ENCODE peak calls at places on chromosomes 7 and 10, in six cellular contexts. N is HepG2, V is K562, F is A549, T is GM12878, M is upper lobe of left lung. G is an unnamed sample.

GRCh38 chr10:114584419-114584818 is 73.7 kb downstream of the ABLIM1 start:
- ATAC-seq in N (no peak), V (no peak), F (no peak), T (no peak), M (no peak), G (no peak)

GRCh38 chr7:92634924-92635519 is 44.8 kb upstream of the FAM133B start:
- ATAC-seq in N (peak; percentile 68), V (peak; percentile 41), F (peak; percentile 82), T (peak; percentile 61), M (peak; percentile 83), G (no peak)

GRCh38 chr7:602341-603141 is 82.9 kb upstream of the PDGFA start:
- ATAC-seq in N (peak; percentile 62), V (peak; percentile 41), F (no peak), T (peak; percentile 42), M (peak; percentile 43), G (no peak)

GRCh38 chr10:73931767-73932624 is 21.1 kb downstream of the PLAU start:
- ATAC-seq in N (no peak), V (peak; percentile 73), F (peak; percentile 62), T (peak; percentile 89), M (peak; percentile 46), G (no peak)

GRCh38 chr10:50497758-50498157 is 126.0 kb downstream of the SGMS1 start:
- ATAC-seq in N (no peak), V (peak; percentile 62), F (peak; percentile 44), T (peak; percentile 90), M (peak; percentile 53), G (peak; percentile 67)

GRCh38 chr10:88386204-88386877 is 196.8 kb downstream of the RNLS start:
- ATAC-seq in N (peak; percentile 77), V (no peak), F (peak; percentile 77), T (peak; percentile 49), M (peak; percentile 28), G (no peak)

GRCh38 chr7:14858410-14858809 is 44.1 kb downstream of the DGKB start:
- ATAC-seq in N (no peak), V (no peak), F (no peak), T (no peak), M (no peak), G (no peak)

GRCh38 chr10:131311661-131312260 is at the start of gene TCERG1L:
- ATAC-seq in N (no peak), V (no peak), F (no peak), T (no peak), M (peak; percentile 11), G (no peak)

GRCh38 chr10:103890688-103891087 is 27.3 kb downstream of the STN1 start:
- ATAC-seq in N (no peak), V (no peak), F (no peak), T (no peak), M (no peak), G (no peak)

GRCh38 chr10:69335063-69335587 is 56.8 kb downstream of the HK1 start:
- ATAC-seq in N (no peak), V (peak; percentile 24), F (no peak), T (peak; percentile 68), M (peak; percentile 79), G (peak; percentile 48)

GRCh38 chr10:72184156-72184555 is 31.7 kb upstream of the ANAPC16 start:
- ATAC-seq in N (no peak), V (no peak), F (no peak), T (no peak), M (no peak), G (no peak)

GRCh38 chr7:47145982-47146381 is 435.9 kb downstream of the TNS3 start:
- ATAC-seq in N (no peak), V (no peak), F (no peak), T (no peak), M (no peak), G (no peak)
- TF ChIP-seq EP300 in N (no peak), V (no peak), F (no peak), T (no peak), M (no peak), G (no peak)

DNA sequence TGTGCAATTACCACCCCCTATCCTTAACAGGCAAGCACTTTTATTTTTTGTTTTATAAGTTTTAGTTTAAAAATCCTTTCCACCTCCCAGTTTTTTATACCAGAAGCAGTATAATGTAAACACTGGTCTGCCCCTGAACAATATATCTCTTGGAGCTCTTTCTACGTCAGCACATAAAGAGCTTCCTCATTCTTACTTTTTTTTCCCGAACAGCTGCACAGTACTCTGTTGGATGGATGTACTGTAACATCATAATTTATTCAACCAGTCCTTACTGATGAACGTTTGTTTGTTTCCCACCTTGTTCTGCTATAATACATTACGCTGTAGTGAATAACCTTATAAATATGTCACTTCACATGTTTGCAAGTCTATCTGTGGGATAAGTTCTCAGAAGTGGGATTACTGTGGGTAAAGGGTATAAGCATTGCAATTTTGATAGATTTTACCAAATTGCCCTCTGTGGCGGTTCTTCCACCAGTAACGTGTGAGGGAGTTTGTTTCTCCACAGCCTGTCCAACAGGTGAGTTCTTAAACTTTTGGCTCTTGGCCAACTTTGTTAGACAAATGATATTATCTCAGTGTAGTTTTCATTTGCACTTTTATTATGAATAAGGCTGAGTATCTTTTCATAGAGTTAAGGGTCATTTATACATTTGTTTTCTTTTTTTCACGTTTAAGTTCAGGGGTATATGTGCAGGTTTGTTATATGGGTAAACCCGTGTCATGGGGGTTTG is 32.8 kb downstream of the ADRA2A start:
- ATAC-seq in N (no peak), V (no peak), F (no peak), T (no peak), M (no peak), G (no peak)
- TF ChIP-seq EP300 in N (no peak), V (no peak), F (no peak), T (no peak), M (no peak), G (no peak)

GRCh38 chr7:102287465-102288146 is 938 bp downstream of the SH2B2 start:
- ATAC-seq in N (peak; percentile 52), V (no peak), F (peak; percentile 80), T (peak; percentile 65), M (peak; percentile 51), G (peak; percentile 46)

GRCh38 chr7:102284891-102285540 is 1.7 kb upstream of the SH2B2 start:
- ATAC-seq in N (no peak), V (no peak), F (no peak), T (no peak), M (peak; percentile 13), G (no peak)

GRCh38 chr7:102285541-102286236 is 979 bp upstream of the SH2B2 start:
- ATAC-seq in N (peak; percentile 14), V (no peak), F (peak; percentile 2), T (no peak), M (peak; percentile 12), G (no peak)

GRCh38 chr7:102287082-102287464 is 405 bp downstream of the SH2B2 start:
- ATAC-seq in N (peak; percentile 6), V (no peak), F (peak; percentile 35), T (peak; percentile 30), M (peak; percentile 19), G (peak; percentile 8)

DNA sequence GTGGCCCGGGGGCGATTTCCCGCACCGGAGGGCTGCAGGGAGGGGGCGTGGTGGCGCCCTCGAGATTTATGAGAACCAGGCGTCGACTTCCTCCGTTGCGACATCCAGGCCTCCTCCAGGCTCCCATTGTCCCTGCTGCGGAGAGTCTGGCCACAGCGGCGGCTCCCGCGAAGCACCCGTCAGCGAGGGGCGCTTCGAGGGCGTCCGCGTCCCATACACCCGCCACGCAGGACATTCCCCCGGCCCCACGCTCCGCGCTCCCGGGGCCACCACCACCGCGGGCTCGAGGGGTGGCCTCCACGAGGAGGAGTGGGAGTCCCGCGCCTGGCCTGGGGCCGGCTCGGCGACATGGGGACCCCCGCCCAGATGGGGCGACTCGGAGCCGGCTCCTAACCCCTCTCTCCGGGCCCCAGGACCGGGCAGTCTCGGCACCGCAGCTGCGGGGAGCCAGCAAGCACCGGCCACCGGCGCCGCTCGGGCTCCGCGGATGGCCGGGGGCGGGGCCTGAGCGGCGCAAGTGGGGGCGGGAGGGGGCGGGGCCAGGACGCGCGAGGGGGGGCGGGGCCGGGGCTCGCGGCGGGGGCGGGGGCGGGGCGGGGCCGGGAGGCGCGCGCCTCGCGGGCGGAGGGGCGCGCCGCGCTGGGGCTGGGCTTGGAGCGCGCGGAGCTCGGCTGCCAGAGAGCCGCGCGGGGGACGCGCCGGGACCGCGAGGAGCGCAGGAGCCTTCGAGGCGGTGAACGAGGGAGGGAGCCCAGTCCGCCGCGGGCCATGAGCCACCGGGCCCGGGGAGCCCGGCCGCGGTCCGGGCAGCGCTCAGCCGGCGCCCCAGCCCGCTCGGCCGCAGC is at the start of gene SH2B2:
- ATAC-seq in N (peak; percentile 50), V (peak; percentile 78), F (peak; percentile 70), T (peak; percentile 3), M (peak; percentile 86), G (peak; percentile 81)
- TF ChIP-seq EP300 in N (no peak), V (no peak), F (no peak), T (no peak), M (no peak), G (no peak)

GRCh38 chr7:11513460-11513859 is 318.5 kb downstream of the THSD7A start:
- ATAC-seq in N (no peak), V (no peak), F (no peak), T (no peak), M (no peak), G (no peak)

GRCh38 chr7:11517853-11518252 is 314.1 kb downstream of the THSD7A start:
- ATAC-seq in N (no peak), V (no peak), F (peak; percentile 36), T (no peak), M (no peak), G (no peak)

DNA sequence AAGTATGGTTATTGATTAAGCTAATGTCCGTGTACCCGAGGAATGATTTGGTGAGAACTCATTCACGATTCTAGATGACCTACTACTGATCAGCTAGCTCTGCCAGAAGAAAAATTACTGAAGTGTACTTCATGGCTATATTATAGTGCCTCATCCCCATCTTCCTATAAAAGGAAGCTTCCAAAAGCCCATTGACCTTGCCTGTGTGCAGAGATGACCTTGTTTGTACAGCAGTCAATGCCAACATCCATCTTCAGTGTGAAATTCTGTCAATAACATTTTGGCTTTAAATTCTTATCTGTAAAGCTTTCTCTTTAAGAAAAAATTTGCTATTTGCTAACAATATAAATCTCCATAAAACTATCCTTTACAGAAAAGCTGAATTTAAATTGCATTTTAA is 315.7 kb downstream of the THSD7A start:
- ATAC-seq in N (no peak), V (no peak), F (no peak), T (no peak), M (no peak), G (no peak)
- TF ChIP-seq EP300 in N (no peak), V (no peak), F (no peak), T (no peak), M (no peak), G (no peak)

G was measured in gastroesophageal sphincter.